ENCODE peak calls at places on chromosome 20, in five cellular contexts. O is H54, E is aorta, U is AG09309, F is T1000. V is an unnamed sample.
A peak's percentile ranks its signal among the peaks of the same experiment; 100 is the strongest.

GRCh38 chr20:17556842-17557674 is 12.8 kb upstream of the DSTN start:
- DNase-seq in U (no peak), O (no peak), E (peak; percentile 78), F (no peak), V (peak; percentile 62)

GRCh38 chr20:18712877-18713276 is 100.7 kb upstream of the SCP2D1 start:
- DNase-seq in F (no peak), O (no peak), E (no peak), U (no peak), V (no peak)

GRCh38 chr20:52219441-52219840 is 27.9 kb upstream of the ZFP64 start:
- DNase-seq in O (no peak), U (no peak), E (no peak), F (no peak), V (no peak)

GRCh38 chr20:50891138-50891537 is 40.1 kb downstream of the ADNP start:
- DNase-seq in U (no peak), F (no peak), O (no peak), E (no peak), V (no peak)

GRCh38 chr20:46698788-46699187 is 9.5 kb upstream of the TP53RK start:
- DNase-seq in U (no peak), O (no peak), E (no peak), F (no peak), V (no peak)

GRCh38 chr20:24991897-24992419 is 593 bp downstream of the APMAP start:
- DNase-seq in F (no peak), U (no peak), E (no peak), O (peak; percentile 20), V (peak; percentile 32)

GRCh38 chr20:40680560-40680959 is 8.5 kb downstream of the MAFB start:
- DNase-seq in E (no peak), O (no peak), U (no peak), F (no peak), V (no peak)

GRCh38 chr20:51359401-51359800 is 183.1 kb downstream of the NFATC2 start:
- DNase-seq in F (no peak), E (no peak), U (no peak), O (no peak), V (no peak)

GRCh38 chr20:62804021-62804631 is 509 bp upstream of the OGFR start:
- DNase-seq in F (no peak), E (no peak), O (no peak), U (no peak), V (no peak)